ENCODE peak calls at places on chromosomes 5 and 9, in six cellular contexts. E, U, O, L, K and M are unnamed samples.

GRCh38 chr9:21788752-21789151 is 13.7 kb upstream of the MTAP start:
- DNase-seq in L (peak), E (no peak), U (no peak), K (no peak), O (no peak), M (no peak)

GRCh38 chr5:72558383-72558782 is 51.2 kb upstream of the ZNF366 start:
- DNase-seq in U (no peak), O (no peak), K (no peak), E (no peak), L (no peak), M (no peak)

GRCh38 chr5:175003531-175003930 is 279.1 kb downstream of the MSX2 start:
- DNase-seq in E (no peak), L (no peak), O (no peak), U (no peak), K (no peak), M (no peak)

GRCh38 chr9:99253772-99254431 is 31.8 kb downstream of the SEC61B start:
- DNase-seq in L (no peak), O (no peak), U (no peak), K (no peak), E (no peak), M (no peak)

GRCh38 chr5:5304361-5305035 is 118.0 kb upstream of the ICE1 start:
- DNase-seq in E (peak), U (no peak), L (peak), K (no peak), O (no peak), M (no peak)

GRCh38 chr5:127572930-127573329 is 55.5 kb downstream of the PRRC1 start:
- DNase-seq in L (no peak), E (peak), U (no peak), K (no peak), O (no peak), M (peak)

GRCh38 chr9:97366889-97367288 is 45.0 kb upstream of the TDRD7 start:
- DNase-seq in K (no peak), E (no peak), O (no peak), U (no peak), L (no peak), M (no peak)

GRCh38 chr5:58887721-58888409 is 305.0 kb downstream of the RAB3C start:
- DNase-seq in K (peak), L (no peak), E (no peak), O (no peak), U (peak), M (peak)

GRCh38 chr5:73626814-73627313 is 868 bp downstream of the ARHGEF28 start:
- DNase-seq in L (no peak), O (no peak), K (no peak), E (no peak), U (no peak), M (no peak)

GRCh38 chr5:76209297-76209696 is 126.1 kb downstream of the SV2C start:
- DNase-seq in U (no peak), L (no peak), O (no peak), E (no peak), K (no peak), M (no peak)

GRCh38 chr9:15697459-15697858 is 144.6 kb downstream of the CCDC171 start:
- DNase-seq in K (no peak), L (peak), U (peak), O (no peak), E (peak), M (peak)

GRCh38 chr9:132114102-132114707 is 34.5 kb upstream of the MED27 start:
- DNase-seq in O (peak), U (peak), E (peak), K (peak), L (no peak), M (peak)

GRCh38 chr5:14397717-14398116 is 183.9 kb upstream of the OTULINL start:
- DNase-seq in K (no peak), O (peak), U (peak), E (no peak), L (no peak), M (peak)

GRCh38 chr9:104143554-104143919 is 49.4 kb downstream of the SMC2 start:
- DNase-seq in K (no peak), E (no peak), L (no peak), O (no peak), U (no peak), M (no peak)

GRCh38 chr9:35537898-35538297 is 48.0 kb downstream of the RUSC2 start:
- DNase-seq in K (no peak), L (no peak), U (no peak), O (no peak), E (no peak), M (peak)

GRCh38 chr9:35538361-35539234 is 48.7 kb downstream of the RUSC2 start:
- DNase-seq in L (no peak), E (no peak), K (peak), U (peak), O (peak), M (peak)

DNA sequence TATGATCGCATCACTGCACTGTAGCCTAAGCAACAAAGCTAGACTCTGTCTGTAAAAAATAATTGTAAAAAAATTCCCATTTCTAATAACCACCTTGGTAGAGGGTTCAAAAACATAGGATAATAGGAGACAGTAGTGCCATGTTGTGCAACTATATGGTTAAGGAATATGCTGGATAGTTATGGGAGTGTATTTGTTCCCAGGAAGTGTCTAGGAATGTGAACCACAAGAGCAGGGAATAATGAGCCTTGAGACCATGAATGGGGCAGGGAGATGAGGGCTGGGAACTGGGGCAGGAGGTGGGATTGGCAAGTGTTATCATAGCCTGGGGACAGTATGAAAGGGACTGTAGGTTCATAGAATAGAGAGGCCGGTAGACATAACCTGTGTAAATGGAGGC is 50.4 kb downstream of the RUSC2 start:
- DNase-seq in L (no peak), K (no peak), E (no peak), O (no peak), U (no peak), M (no peak)
- H3K4me3 ChIP-seq in L (no peak), K (no peak), E (no peak), O (no peak), U (no peak), M (no peak)

GRCh38 chr5:119582987-119583386 is 46.4 kb upstream of the FAM170A start:
- DNase-seq in L (no peak), U (no peak), K (no peak), O (no peak), E (no peak), M (no peak)
- TF ChIP-seq CTCF in L (no peak), U (no peak), K (no peak), O (no peak), E (peak), M (no peak)

GRCh38 chr9:129639756-129640085 is 2.2 kb downstream of the ASB6 start:
- DNase-seq in E (no peak), U (no peak), O (no peak), L (no peak), K (peak), M (no peak)

GRCh38 chr9:129641751-129642585 is at the start of gene ASB6:
- DNase-seq in E (peak), L (peak), K (peak), U (peak), O (peak), M (peak)

GRCh38 chr9:129639034-129639630 is 2.8 kb downstream of the ASB6 start:
- DNase-seq in K (peak), U (no peak), O (no peak), L (no peak), E (no peak), M (no peak)

GRCh38 chr9:129640871-129641750 is 840 bp downstream of the ASB6 start:
- DNase-seq in L (no peak), E (peak), U (no peak), K (peak), O (no peak), M (no peak)

DNA sequence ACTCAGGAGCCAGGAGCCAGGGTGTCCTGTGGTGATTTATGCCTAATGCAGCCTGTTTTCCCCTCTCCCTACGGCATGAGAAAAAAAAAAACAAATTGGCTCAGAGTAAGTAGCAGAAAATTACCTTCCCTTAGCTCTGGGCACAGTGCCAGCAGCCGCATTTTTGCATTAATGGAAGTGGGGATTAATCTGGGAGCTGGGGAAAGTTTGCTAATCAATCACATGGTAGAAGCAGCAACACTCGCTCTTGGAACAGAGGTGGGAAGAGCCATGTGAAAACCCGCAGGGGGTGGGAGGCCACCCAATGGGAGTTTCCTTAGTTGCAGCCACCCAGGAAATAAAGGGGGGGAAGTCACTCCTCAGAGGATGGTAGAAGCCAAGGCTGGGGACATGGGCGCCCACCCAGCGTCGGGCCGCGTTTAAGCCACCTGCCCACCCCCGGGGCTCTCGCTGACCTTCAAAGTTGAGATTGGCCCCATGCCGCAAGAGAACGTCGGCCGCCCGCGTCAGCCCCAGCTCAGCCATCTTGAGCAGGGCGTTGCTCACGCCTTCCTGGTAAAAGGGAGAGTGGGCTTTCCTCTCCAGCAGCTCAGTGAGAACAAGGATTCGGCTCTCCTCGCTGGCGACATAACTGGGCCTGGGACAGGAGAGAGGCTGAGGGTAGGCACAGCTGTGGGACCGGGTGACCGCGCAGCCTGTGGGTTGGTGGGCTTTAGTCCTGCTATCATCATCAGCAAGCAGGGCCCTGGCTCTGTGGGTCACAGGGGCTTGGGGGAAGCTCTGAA is 1.7 kb downstream of the ASB6 start:
- DNase-seq in L (no peak), O (peak), U (peak), E (peak), K (peak), M (peak)
- H3K4me3 ChIP-seq in L (peak), O (no peak), U (peak), E (peak), K (peak), M (peak)

GRCh38 chr9:19408693-19409405 is at the start of gene ACER2:
- DNase-seq in O (peak), L (peak), U (peak), E (peak), K (peak), M (peak)

GRCh38 chr9:19410195-19410503 is 1.3 kb downstream of the ACER2 start:
- DNase-seq in U (no peak), E (no peak), L (no peak), K (no peak), O (no peak), M (no peak)

GRCh38 chr9:19410594-19410993 is 1.8 kb downstream of the ACER2 start:
- DNase-seq in O (no peak), E (no peak), K (no peak), U (no peak), L (no peak), M (no peak)

GRCh38 chr9:19409406-19410194 is 791 bp downstream of the ACER2 start:
- DNase-seq in U (no peak), K (peak), E (peak), L (peak), O (peak), M (no peak)

GRCh38 chr9:19408316-19408692 is 505 bp upstream of the ACER2 start:
- DNase-seq in U (no peak), O (no peak), K (no peak), E (no peak), L (no peak), M (no peak)
- TF ChIP-seq CTCF in U (no peak), O (no peak), K (no peak), E (no peak), L (no peak), M (no peak)

DNA sequence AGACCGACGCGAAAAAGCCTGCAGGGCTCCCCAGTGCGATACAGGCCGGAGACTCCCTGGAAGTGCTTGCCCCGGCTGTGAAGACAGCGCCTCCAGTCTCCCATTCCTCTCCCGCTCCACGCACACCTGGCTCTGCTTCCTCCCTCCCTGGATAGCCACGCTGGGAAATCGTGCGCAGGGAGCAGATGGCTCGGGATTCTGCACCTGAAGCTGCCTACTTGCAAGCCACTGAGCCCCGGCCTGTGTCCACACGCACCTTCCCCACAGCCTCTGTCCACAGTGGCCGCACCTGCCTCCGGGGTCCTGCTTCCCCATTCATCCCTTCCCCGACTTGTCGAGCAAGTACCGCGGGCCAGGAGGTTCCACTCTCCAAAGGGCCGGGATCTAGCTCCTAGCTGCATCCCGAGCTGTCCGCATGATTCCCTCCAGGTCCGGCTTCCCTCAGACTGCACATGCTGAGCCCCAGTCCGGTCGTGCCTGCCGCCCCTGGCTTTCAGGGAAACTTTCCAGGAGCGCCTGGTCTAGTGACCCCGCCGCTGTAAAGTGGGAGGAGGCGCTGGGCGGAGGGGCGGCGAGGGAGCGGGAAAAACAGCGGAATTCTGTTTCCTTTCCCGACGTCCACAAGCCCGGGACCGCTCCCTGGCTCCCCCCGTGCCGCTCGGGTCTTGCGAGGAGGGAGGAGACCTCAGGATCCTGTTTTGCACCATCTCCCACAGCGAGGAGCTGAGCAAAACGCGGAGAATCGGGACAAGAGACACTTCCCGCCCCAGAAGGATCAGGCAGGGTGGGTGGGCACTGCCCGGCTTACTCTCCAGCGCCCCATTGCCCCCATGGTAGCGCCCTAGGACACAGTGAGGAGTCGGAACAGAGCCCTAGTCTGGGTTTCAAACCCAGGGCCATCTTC is 2.0 kb downstream of the SEMA6A start:
- DNase-seq in U (no peak), L (no peak), E (no peak), O (peak), K (peak), M (peak)
- H3K4me3 ChIP-seq in U (peak), L (no peak), E (peak), O (peak), K (peak), M (peak)